ENCODE peak calls at places on chromosomes 3 and 15, in nine cellular contexts. One of them, this sample, is unnamed.

GRCh38 chr3:187737401-187738088 is 7.7 kb downstream of the BCL6 start:
- DNase-seq in T-helper 17 cell: no peak
- DNase-seq in NCI-H460: no peak
- DNase-seq in Kasumi-1: peak; percentile 35
- DNase-seq in NCI-H1417: peak; percentile 57
- DNase-seq in T follicular helper cell: no peak
- DNase-seq in omental fat pad: peak; percentile 62
- DNase-seq in lower leg skin: no peak
- DNase-seq in LoVo: peak; percentile 50
- DNase-seq in this sample: peak; percentile 62

GRCh38 chr3:18027161-18027939 is 284.9 kb upstream of the TBC1D5 start:
- DNase-seq in T-helper 17 cell: no peak
- DNase-seq in NCI-H460: no peak
- DNase-seq in Kasumi-1: no peak
- DNase-seq in NCI-H1417: no peak
- DNase-seq in T follicular helper cell: no peak
- DNase-seq in omental fat pad: no peak
- DNase-seq in lower leg skin: no peak
- DNase-seq in LoVo: no peak
- DNase-seq in this sample: no peak

GRCh38 chr3:100158877-100159563 is 44.7 kb upstream of the FILIP1L start:
- DNase-seq in T-helper 17 cell: no peak
- DNase-seq in NCI-H460: no peak
- DNase-seq in Kasumi-1: no peak
- DNase-seq in NCI-H1417: no peak
- DNase-seq in T follicular helper cell: no peak
- DNase-seq in omental fat pad: no peak
- DNase-seq in lower leg skin: no peak
- DNase-seq in LoVo: no peak
- DNase-seq in this sample: no peak

GRCh38 chr3:72161870-72162617 is 377.1 kb upstream of the PROK2 start:
- DNase-seq in T-helper 17 cell: no peak
- DNase-seq in NCI-H460: no peak
- DNase-seq in Kasumi-1: no peak
- DNase-seq in NCI-H1417: peak; percentile 48
- DNase-seq in T follicular helper cell: no peak
- DNase-seq in omental fat pad: peak; percentile 57
- DNase-seq in lower leg skin: no peak
- DNase-seq in LoVo: peak; percentile 23
- DNase-seq in this sample: no peak

GRCh38 chr3:62875103-62876002 is at the start of gene CADPS:
- DNase-seq in T-helper 17 cell: no peak
- DNase-seq in NCI-H460: no peak
- DNase-seq in Kasumi-1: no peak
- DNase-seq in NCI-H1417: peak; percentile 84
- DNase-seq in T follicular helper cell: no peak
- DNase-seq in omental fat pad: no peak
- DNase-seq in lower leg skin: peak; percentile 22
- DNase-seq in LoVo: no peak
- DNase-seq in this sample: no peak

GRCh38 chr3:46889381-46890110 is 12.0 kb downstream of the PTH1R start:
- DNase-seq in T-helper 17 cell: no peak
- DNase-seq in NCI-H460: no peak
- DNase-seq in Kasumi-1: no peak
- DNase-seq in NCI-H1417: peak; percentile 5
- DNase-seq in T follicular helper cell: no peak
- DNase-seq in omental fat pad: no peak
- DNase-seq in lower leg skin: no peak
- DNase-seq in LoVo: no peak
- DNase-seq in this sample: no peak

GRCh38 chr15:43433160-43433559 is 59.8 kb downstream of the TP53BP1 start:
- DNase-seq in T-helper 17 cell: no peak
- DNase-seq in NCI-H460: no peak
- DNase-seq in Kasumi-1: no peak
- DNase-seq in NCI-H1417: no peak
- DNase-seq in T follicular helper cell: no peak
- DNase-seq in omental fat pad: no peak
- DNase-seq in lower leg skin: no peak
- DNase-seq in LoVo: no peak
- DNase-seq in this sample: no peak

GRCh38 chr3:101865751-101866509 is 16.6 kb downstream of the NFKBIZ start:
- DNase-seq in T-helper 17 cell: no peak
- DNase-seq in NCI-H460: no peak
- DNase-seq in Kasumi-1: no peak
- DNase-seq in NCI-H1417: no peak
- DNase-seq in T follicular helper cell: no peak
- DNase-seq in omental fat pad: no peak
- DNase-seq in lower leg skin: no peak
- DNase-seq in LoVo: no peak
- DNase-seq in this sample: peak; percentile 54

GRCh38 chr15:38168472-38169057 is 84.1 kb upstream of the SPRED1 start:
- DNase-seq in T-helper 17 cell: no peak
- DNase-seq in NCI-H460: no peak
- DNase-seq in Kasumi-1: no peak
- DNase-seq in NCI-H1417: no peak
- DNase-seq in T follicular helper cell: no peak
- DNase-seq in omental fat pad: no peak
- DNase-seq in lower leg skin: no peak
- DNase-seq in LoVo: peak; percentile 12
- DNase-seq in this sample: no peak

GRCh38 chr3:154324919-154325318 is 632 bp upstream of the DHX36 start:
- DNase-seq in T-helper 17 cell: no peak
- DNase-seq in NCI-H460: no peak
- DNase-seq in Kasumi-1: no peak
- DNase-seq in NCI-H1417: peak; percentile 74
- DNase-seq in T follicular helper cell: no peak
- DNase-seq in omental fat pad: no peak
- DNase-seq in lower leg skin: no peak
- DNase-seq in LoVo: no peak
- DNase-seq in this sample: no peak